ENCODE peak calls at places on chromosomes 13 and 19, in seven cellular contexts. S is HepG2, F is K562, K is SK-N-SH, O is H1, Q is GM12891, V is GM12878. U is an unnamed sample.

GRCh38 chr19:54391589-54392061 is 23.6 kb upstream of the TTYH1 start:
- DNase-seq in V (no peak), Q (no peak), O (peak; percentile 50), K (no peak), F (no peak), S (peak; percentile 21), U (no peak)

GRCh38 chr13:75145926-75146325 is 336.0 kb downstream of the TBC1D4 start:
- DNase-seq in O (no peak), K (no peak), Q (no peak), V (no peak), F (no peak), S (no peak), U (no peak)

GRCh38 chr19:18859676-18860301 is 28.0 kb downstream of the UPF1 start:
- DNase-seq in F (no peak), V (no peak), K (no peak), S (no peak), O (no peak), Q (no peak), U (no peak)

GRCh38 chr13:32997399-32997798 is 18.8 kb upstream of the KL start:
- DNase-seq in Q (no peak), F (no peak), V (no peak), K (no peak), S (no peak), O (no peak), U (no peak)

GRCh38 chr13:106528711-106529414 is 6.6 kb downstream of the EFNB2 start:
- DNase-seq in K (no peak), Q (no peak), S (no peak), O (no peak), V (no peak), F (no peak), U (no peak)

GRCh38 chr13:49023441-49023840 is 47.7 kb downstream of the FNDC3A start:
- DNase-seq in O (no peak), K (no peak), F (no peak), S (no peak), V (no peak), Q (no peak), U (no peak)

GRCh38 chr13:30323524-30323923 is 16.2 kb upstream of the KATNAL1 start:
- DNase-seq in F (no peak), K (no peak), V (no peak), Q (no peak), S (no peak), O (no peak), U (no peak)

GRCh38 chr19:29529646-29530548 is 4.1 kb downstream of the VSTM2B start:
- DNase-seq in S (no peak), O (peak; percentile 83), V (no peak), F (no peak), Q (no peak), K (peak; percentile 40), U (no peak)

GRCh38 chr13:31437975-31438374 is 238.2 kb downstream of the B3GLCT start:
- DNase-seq in V (peak; percentile 13), F (no peak), Q (no peak), O (no peak), S (no peak), K (peak; percentile 6), U (no peak)

GRCh38 chr19:7489609-7490044 is 792 bp upstream of the PEX11G start:
- DNase-seq in V (no peak), S (no peak), K (no peak), F (no peak), Q (no peak), O (no peak), U (no peak)

GRCh38 chr19:27392027-27392632 is 1820.8 kb downstream of the UQCRFS1 start:
- DNase-seq in V (no peak), S (no peak), K (no peak), F (no peak), Q (no peak), O (no peak), U (no peak)

GRCh38 chr19:19113040-19113541 is 25.2 kb downstream of the TMEM161A start:
- DNase-seq in K (peak; percentile 62), Q (no peak), S (peak; percentile 75), O (peak; percentile 71), F (peak; percentile 50), V (no peak), U (no peak)

GRCh38 chr19:51082641-51083040 is at the start of gene KLK14:
- DNase-seq in V (no peak), K (no peak), Q (no peak), S (no peak), O (no peak), F (no peak), U (no peak)

GRCh38 chr13:61728468-61728867 is 312.8 kb upstream of the PCDH20 start:
- DNase-seq in Q (no peak), V (no peak), K (peak; percentile 2), O (no peak), F (no peak), S (no peak), U (no peak)

GRCh38 chr13:24270639-24271131 is 38.7 kb upstream of the C1QTNF9 start:
- DNase-seq in F (no peak), K (peak; percentile 70), V (peak; percentile 38), S (peak; percentile 47), O (no peak), Q (no peak), U (no peak)

GRCh38 chr13:28339419-28339818 is 155.5 kb downstream of the FLT1 start:
- DNase-seq in S (no peak), K (no peak), F (no peak), Q (no peak), V (no peak), O (no peak), U (no peak)

GRCh38 chr13:33610471-33611015 is 207.4 kb upstream of the RFC3 start:
- DNase-seq in S (peak; percentile 95), F (no peak), O (peak; percentile 56), V (no peak), K (no peak), Q (no peak), U (no peak)

GRCh38 chr19:28563964-28564914 is 648.7 kb downstream of the UQCRFS1 start:
- DNase-seq in Q (no peak), O (no peak), K (no peak), S (no peak), F (no peak), V (no peak), U (no peak)

GRCh38 chr13:49791753-49792549 is 531 bp downstream of the KPNA3 start:
- DNase-seq in V (no peak), S (no peak), K (no peak), F (peak; percentile 63), O (peak; percentile 64), Q (peak; percentile 42), U (peak; percentile 37)

GRCh38 chr13:114012141-114012540 is 38.3 kb upstream of the C13orf46 start:
- DNase-seq in F (no peak), S (no peak), V (no peak), O (no peak), K (no peak), Q (no peak), U (no peak)

GRCh38 chr13:42981317-42981716 is 10.7 kb downstream of the EPSTI1 start:
- DNase-seq in F (no peak), O (no peak), K (no peak), Q (no peak), V (no peak), S (no peak), U (no peak)

GRCh38 chr19:45153339-45154063 is 7.3 kb downstream of the NKPD1 start:
- DNase-seq in S (no peak), K (peak; percentile 91), O (peak; percentile 86), V (no peak), Q (no peak), F (peak; percentile 87), U (peak; percentile 45)
- TF ChIP-seq TAF1 in S (no peak), K (no peak), O (no peak), V (no peak), Q (no peak), F (no peak), U (no peak)

GRCh38 chr13:21048901-21049655 is 12.3 kb downstream of the LATS2 start:
- DNase-seq in V (no peak), K (no peak), F (no peak), O (peak; percentile 50), Q (no peak), S (no peak), U (no peak)
- TF ChIP-seq TAF1 in V (no peak), K (no peak), F (no peak), O (no peak), Q (no peak), S (no peak), U (no peak)

DNA sequence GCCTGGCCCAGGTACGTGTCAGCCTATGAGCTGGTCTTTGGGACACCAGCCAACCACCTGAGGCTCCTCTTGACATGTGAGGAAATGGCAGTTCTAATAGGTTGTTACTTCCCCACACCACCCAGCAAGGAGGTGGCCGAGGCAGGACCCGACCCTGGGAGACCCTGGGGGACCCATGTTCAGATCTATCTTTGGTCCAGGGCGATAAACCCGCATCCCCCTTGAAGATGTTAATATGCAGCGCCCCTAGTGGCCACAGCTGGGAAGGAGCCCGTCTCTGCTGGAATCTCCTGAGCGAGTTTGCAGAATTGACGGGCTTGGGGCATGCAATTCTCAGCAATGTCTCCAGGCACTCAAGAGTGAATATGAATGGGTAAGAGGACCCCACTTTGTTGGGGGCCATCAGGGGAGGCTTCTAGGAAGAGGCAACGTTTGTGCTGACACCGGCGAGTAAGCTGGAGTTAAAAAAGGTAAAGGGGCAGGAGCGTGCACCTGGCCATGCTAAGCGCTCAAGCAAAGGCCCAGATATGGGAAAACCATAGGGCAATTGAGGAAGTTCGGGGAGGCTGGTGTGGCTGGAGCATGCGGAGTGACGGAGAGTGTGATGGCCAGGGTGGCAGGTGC is 1.5 kb upstream of the MYO1F start:
- DNase-seq in V (no peak), Q (peak; percentile 64), F (peak; percentile 77), O (peak; percentile 96), S (peak; percentile 35), K (peak; percentile 85), U (peak; percentile 63)
- TF ChIP-seq TAF1 in V (no peak), Q (no peak), F (no peak), O (no peak), S (no peak), K (no peak), U (no peak)

GRCh38 chr13:99911965-99912566 is 59.5 kb downstream of the ZIC5 start:
- DNase-seq in O (no peak), V (no peak), S (no peak), F (no peak), K (no peak), Q (no peak), U (no peak)

GRCh38 chr13:99911069-99911964 is 60.2 kb downstream of the ZIC5 start:
- DNase-seq in Q (no peak), O (no peak), S (no peak), F (no peak), V (no peak), K (no peak), U (no peak)

GRCh38 chr13:99919132-99919531 is 52.4 kb downstream of the ZIC5 start:
- DNase-seq in O (no peak), F (no peak), V (no peak), Q (no peak), K (no peak), S (no peak), U (no peak)

DNA sequence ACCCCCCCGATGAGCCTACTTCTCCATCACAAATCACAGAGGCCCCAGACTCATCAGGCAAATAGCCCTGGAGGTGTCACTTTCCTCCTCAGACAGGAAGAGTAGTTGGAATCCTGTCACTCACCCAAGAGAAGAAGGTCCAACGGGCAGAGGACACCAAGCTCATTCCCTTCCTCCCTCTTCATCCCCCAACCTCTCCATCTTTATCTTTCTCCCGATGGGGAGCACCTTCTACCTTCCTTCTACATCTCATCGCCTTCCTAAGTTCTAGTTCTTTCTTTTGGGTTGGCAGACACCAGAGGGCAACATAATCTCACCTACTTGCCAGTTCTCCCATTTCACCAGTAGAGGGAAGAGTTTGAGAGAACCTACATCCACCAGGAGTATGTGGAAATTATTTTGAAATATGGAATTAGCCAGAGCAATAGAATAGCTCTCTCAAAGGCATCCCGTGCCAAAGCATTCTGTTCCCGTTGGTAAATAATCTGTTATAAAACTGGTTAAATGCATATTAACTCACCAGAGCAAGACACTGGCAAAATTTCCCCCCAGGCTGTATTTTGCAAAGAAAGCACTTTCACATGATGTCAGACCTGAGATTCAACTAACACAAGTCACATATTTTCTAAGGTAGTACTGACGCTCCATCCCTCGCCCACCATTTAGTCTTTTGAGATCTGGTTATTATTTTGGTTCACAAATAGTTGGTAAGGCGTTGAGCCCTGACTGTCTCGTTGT is 55.0 kb downstream of the ZIC5 start:
- DNase-seq in S (peak; percentile 76), F (peak; percentile 59), K (peak; percentile 73), V (peak; percentile 31), O (no peak), Q (peak; percentile 57), U (peak; percentile 42)
- TF ChIP-seq TAF1 in S (no peak), F (no peak), K (no peak), V (no peak), O (no peak), Q (no peak), U (no peak)

U was measured in GM12892.